ENCODE peak calls at places on chromosomes 5 and 9, in four cellular contexts. One of them, this sample, is unnamed.

GRCh38 chr5:773517-774264 is 10.8 kb downstream of the ZDHHC11B start:
- DNase-seq in GM12878: no peak
- DNase-seq in HepG2: no peak
- DNase-seq in K562: peak; percentile 2
- DNase-seq in this sample: no peak

GRCh38 chr5:93929146-93929545 is 187.7 kb upstream of the POU5F2 start:
- DNase-seq in GM12878: no peak
- DNase-seq in HepG2: no peak
- DNase-seq in K562: no peak
- DNase-seq in this sample: no peak

GRCh38 chr9:94600715-94601114 is 7.1 kb upstream of the FBP2 start:
- DNase-seq in GM12878: no peak
- DNase-seq in HepG2: no peak
- DNase-seq in K562: no peak
- DNase-seq in this sample: no peak

GRCh38 chr9:34986541-34987047 is 3.0 kb upstream of the DNAJB5 start:
- DNase-seq in GM12878: no peak
- DNase-seq in HepG2: no peak
- DNase-seq in K562: no peak
- DNase-seq in this sample: no peak

GRCh38 chr9:107547303-107547702 is 57.7 kb upstream of the KLF4 start:
- DNase-seq in GM12878: no peak
- DNase-seq in HepG2: no peak
- DNase-seq in K562: no peak
- DNase-seq in this sample: no peak

GRCh38 chr9:121280715-121281613 is 13.0 kb downstream of the GSN start:
- DNase-seq in GM12878: no peak
- DNase-seq in HepG2: peak; percentile 80
- DNase-seq in K562: no peak
- DNase-seq in this sample: no peak

GRCh38 chr5:145636396-145636795 is 198.7 kb downstream of the PRELID2 start:
- DNase-seq in GM12878: no peak
- DNase-seq in HepG2: no peak
- DNase-seq in K562: no peak
- DNase-seq in this sample: no peak

GRCh38 chr5:65190328-65191053 is 291.2 kb downstream of the ADAMTS6 start:
- DNase-seq in GM12878: peak; percentile 17
- DNase-seq in HepG2: no peak
- DNase-seq in K562: no peak
- DNase-seq in this sample: no peak

GRCh38 chr5:2916076-2916682 is 164.7 kb upstream of the IRX2 start:
- DNase-seq in GM12878: no peak
- DNase-seq in HepG2: no peak
- DNase-seq in K562: no peak
- DNase-seq in this sample: peak; percentile 0

GRCh38 chr9:114401344-114401743 is 13.6 kb upstream of the AKNA start:
- DNase-seq in GM12878: no peak
- DNase-seq in HepG2: peak; percentile 77
- DNase-seq in K562: no peak
- DNase-seq in this sample: no peak

GRCh38 chr9:127449332-127449966 is 1.8 kb downstream of the RPL12 start:
- DNase-seq in GM12878: no peak
- DNase-seq in HepG2: no peak
- DNase-seq in K562: no peak
- DNase-seq in this sample: no peak

GRCh38 chr9:127445851-127446719 is 5.1 kb downstream of the RPL12 start:
- DNase-seq in GM12878: no peak
- DNase-seq in HepG2: no peak
- DNase-seq in K562: peak; percentile 43
- DNase-seq in this sample: no peak

GRCh38 chr9:127448112-127448805 is 2.9 kb downstream of the RPL12 start:
- DNase-seq in GM12878: no peak
- DNase-seq in HepG2: no peak
- DNase-seq in K562: no peak
- DNase-seq in this sample: no peak

GRCh38 chr9:127446720-127447415 is 4.3 kb downstream of the RPL12 start:
- DNase-seq in GM12878: no peak
- DNase-seq in HepG2: no peak
- DNase-seq in K562: no peak
- DNase-seq in this sample: no peak

GRCh38 chr9:127447416-127448111 is 3.6 kb downstream of the RPL12 start:
- DNase-seq in GM12878: no peak
- DNase-seq in HepG2: no peak
- DNase-seq in K562: no peak
- DNase-seq in this sample: no peak
- TF ChIP-seq TARDBP in GM12878: no peak
- TF ChIP-seq TARDBP in HepG2: no peak
- TF ChIP-seq TARDBP in K562: no peak
- TF ChIP-seq TARDBP in this sample: no peak

GRCh38 chr9:124313940-124314339 is 56.2 kb downstream of the NEK6 start:
- DNase-seq in GM12878: no peak
- DNase-seq in HepG2: no peak
- DNase-seq in K562: no peak
- DNase-seq in this sample: no peak

GRCh38 chr9:124308606-124309310 is 51.0 kb downstream of the NEK6 start:
- DNase-seq in GM12878: no peak
- DNase-seq in HepG2: no peak
- DNase-seq in K562: no peak
- DNase-seq in this sample: no peak

GRCh38 chr9:124309665-124310064 is 51.9 kb downstream of the NEK6 start:
- DNase-seq in GM12878: no peak
- DNase-seq in HepG2: peak; percentile 39
- DNase-seq in K562: no peak
- DNase-seq in this sample: no peak

GRCh38 chr9:124312290-124313265 is 54.8 kb downstream of the NEK6 start:
- DNase-seq in GM12878: no peak
- DNase-seq in HepG2: no peak
- DNase-seq in K562: peak; percentile 54
- DNase-seq in this sample: no peak

DNA sequence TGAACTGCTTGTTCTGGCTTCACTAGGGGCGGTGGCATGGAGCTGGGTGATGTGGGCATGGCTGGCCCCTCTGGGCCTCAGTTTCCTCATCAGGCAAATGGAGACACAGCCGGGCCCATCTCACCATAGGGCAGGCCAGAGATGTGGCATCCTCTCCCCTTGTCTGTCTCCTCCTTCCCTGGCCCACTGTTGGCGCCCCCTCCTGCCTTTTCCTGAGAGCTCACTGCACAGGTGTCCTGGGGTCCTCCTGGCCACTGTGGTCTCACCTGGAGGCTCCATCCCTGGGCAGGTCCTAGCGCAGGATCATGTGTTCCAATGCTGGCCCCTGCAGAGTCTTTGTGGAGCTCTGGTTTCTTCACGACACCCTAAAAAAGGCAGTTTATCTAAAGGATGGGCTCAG is 53.5 kb downstream of the NEK6 start:
- DNase-seq in GM12878: no peak
- DNase-seq in HepG2: no peak
- DNase-seq in K562: no peak
- DNase-seq in this sample: no peak
- TF ChIP-seq SP1 in GM12878: no peak
- TF ChIP-seq SP1 in HepG2: no peak
- TF ChIP-seq SP1 in K562: no peak
- TF ChIP-seq SP1 in this sample: no peak

GRCh38 chr5:136457390-136458094 is 92.2 kb upstream of the TRPC7 start:
- DNase-seq in GM12878: no peak
- DNase-seq in HepG2: no peak
- DNase-seq in K562: no peak
- DNase-seq in this sample: no peak
- TF ChIP-seq TARDBP in GM12878: no peak
- TF ChIP-seq TARDBP in HepG2: no peak
- TF ChIP-seq TARDBP in K562: no peak
- TF ChIP-seq TARDBP in this sample: no peak

GRCh38 chr5:54703568-54704255 is 186.2 kb downstream of the SNX18 start:
- DNase-seq in GM12878: no peak
- DNase-seq in HepG2: no peak
- DNase-seq in K562: no peak
- DNase-seq in this sample: no peak

GRCh38 chr5:54704341-54704740 is 186.8 kb downstream of the SNX18 start:
- DNase-seq in GM12878: no peak
- DNase-seq in HepG2: no peak
- DNase-seq in K562: no peak
- DNase-seq in this sample: no peak

GRCh38 chr5:54703091-54703490 is 185.5 kb downstream of the SNX18 start:
- DNase-seq in GM12878: no peak
- DNase-seq in HepG2: no peak
- DNase-seq in K562: no peak
- DNase-seq in this sample: no peak

GRCh38 chr5:54702470-54702869 is 184.9 kb downstream of the SNX18 start:
- DNase-seq in GM12878: no peak
- DNase-seq in HepG2: no peak
- DNase-seq in K562: no peak
- DNase-seq in this sample: no peak

DNA sequence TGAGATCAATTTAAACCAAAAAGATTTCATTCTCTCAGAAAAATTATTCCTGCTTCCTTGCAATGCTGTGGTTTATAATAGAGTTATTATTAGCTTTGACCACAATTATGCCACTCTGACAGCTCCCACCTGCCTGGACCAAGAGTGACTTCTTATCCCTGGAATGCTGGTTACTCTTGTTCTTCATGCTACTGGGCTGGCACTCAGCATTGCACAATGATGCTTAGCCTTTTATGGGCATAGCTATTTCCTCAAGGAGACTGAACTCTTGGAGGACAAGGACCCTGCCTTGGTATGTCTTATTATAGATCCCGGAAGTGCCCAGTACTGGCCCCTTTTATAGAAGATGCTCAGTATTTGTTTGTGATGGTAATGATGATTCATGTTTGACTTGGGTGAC is 183.6 kb downstream of the SNX18 start:
- DNase-seq in GM12878: no peak
- DNase-seq in HepG2: no peak
- DNase-seq in K562: no peak
- DNase-seq in this sample: no peak
- TF ChIP-seq SP1 in GM12878: no peak
- TF ChIP-seq SP1 in HepG2: no peak
- TF ChIP-seq SP1 in K562: no peak
- TF ChIP-seq SP1 in this sample: no peak

GRCh38 chr9:36264896-36265295 is 6.6 kb upstream of the GNE start:
- DNase-seq in GM12878: no peak
- DNase-seq in HepG2: no peak
- DNase-seq in K562: no peak
- DNase-seq in this sample: no peak

GRCh38 chr9:36263662-36264061 is 5.4 kb upstream of the GNE start:
- DNase-seq in GM12878: no peak
- DNase-seq in HepG2: no peak
- DNase-seq in K562: no peak
- DNase-seq in this sample: no peak

DNA sequence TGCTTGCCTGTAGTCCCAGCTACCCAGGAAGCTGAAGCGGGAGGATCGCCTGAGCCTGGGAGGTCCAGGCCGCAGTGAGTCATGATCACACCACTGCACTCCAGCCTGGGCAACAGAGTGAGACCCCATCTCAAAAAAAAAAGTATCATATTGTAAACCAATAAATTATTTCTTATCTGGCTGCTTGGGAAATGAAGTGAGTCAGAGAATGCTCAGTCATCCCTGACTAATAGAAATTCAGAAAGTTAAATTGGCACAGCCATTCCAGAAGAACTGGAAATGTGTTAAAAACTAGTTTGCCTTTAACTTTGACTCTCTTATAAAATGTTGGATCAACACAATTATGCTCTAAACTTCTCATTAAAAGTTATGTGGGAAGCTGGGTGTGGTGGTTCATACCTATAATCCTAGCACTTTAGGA is 9.8 kb upstream of the GNE start:
- DNase-seq in GM12878: no peak
- DNase-seq in HepG2: no peak
- DNase-seq in K562: no peak
- DNase-seq in this sample: no peak
- TF ChIP-seq TARDBP in GM12878: no peak
- TF ChIP-seq TARDBP in HepG2: no peak
- TF ChIP-seq TARDBP in K562: no peak
- TF ChIP-seq TARDBP in this sample: no peak

GRCh38 chr5:159061186-159061796 is 38.4 kb downstream of the EBF1 start:
- DNase-seq in GM12878: no peak
- DNase-seq in HepG2: no peak
- DNase-seq in K562: peak; percentile 11
- DNase-seq in this sample: peak; percentile 25
- TF ChIP-seq SP1 in GM12878: no peak
- TF ChIP-seq SP1 in HepG2: no peak
- TF ChIP-seq SP1 in K562: no peak
- TF ChIP-seq SP1 in this sample: no peak